ENCODE peak calls at places on chromosomes 2 and 18, in five cellular contexts. Q, A, D, I and T are unnamed samples.

GRCh38 chr18:56066524-56067215 is 478.7 kb upstream of the TCF4 start:
- DNase-seq in D (no peak), Q (no peak), I (no peak), A (no peak), T (no peak)

GRCh38 chr18:49645836-49646235 is 84.0 kb downstream of the LIPG start:
- DNase-seq in Q (peak), I (no peak), D (peak), A (no peak), T (no peak)

GRCh38 chr2:205865794-205866490 is 183.6 kb downstream of the NRP2 start:
- DNase-seq in D (no peak), A (no peak), I (no peak), Q (peak), T (no peak)

GRCh38 chr18:7084080-7084765 is 33.4 kb downstream of the LAMA1 start:
- DNase-seq in D (no peak), Q (no peak), A (no peak), I (no peak), T (no peak)

GRCh38 chr2:103464831-103465230 is 703.0 kb downstream of the TMEM182 start:
- DNase-seq in I (no peak), Q (no peak), A (no peak), D (no peak), T (no peak)

GRCh38 chr18:45619062-45619825 is 4.0 kb downstream of the SLC14A2 start:
- DNase-seq in D (no peak), Q (peak), I (no peak), A (no peak), T (no peak)

GRCh38 chr2:182506606-182507005 is 79.8 kb upstream of the PDE1A start:
- DNase-seq in Q (no peak), I (no peak), D (no peak), A (no peak), T (no peak)

GRCh38 chr2:1154710-1155594 is 204.3 kb downstream of the SNTG2 start:
- DNase-seq in A (no peak), Q (no peak), I (no peak), D (no peak), T (no peak)

GRCh38 chr18:12776821-12777471 is 74.1 kb downstream of the PSMG2 start:
- DNase-seq in I (no peak), A (no peak), D (peak), Q (no peak), T (no peak)

GRCh38 chr18:65547046-65547445 is 203.8 kb upstream of the CDH7 start:
- DNase-seq in Q (no peak), I (no peak), D (no peak), A (no peak), T (no peak)

GRCh38 chr18:54162431-54162830 is 62.0 kb downstream of the MBD2 start:
- DNase-seq in I (no peak), D (no peak), Q (no peak), A (no peak), T (no peak)

GRCh38 chr2:73373335-73373734 is 12.3 kb upstream of the ALMS1 start:
- DNase-seq in A (no peak), D (no peak), I (no peak), Q (no peak), T (no peak)

DNA sequence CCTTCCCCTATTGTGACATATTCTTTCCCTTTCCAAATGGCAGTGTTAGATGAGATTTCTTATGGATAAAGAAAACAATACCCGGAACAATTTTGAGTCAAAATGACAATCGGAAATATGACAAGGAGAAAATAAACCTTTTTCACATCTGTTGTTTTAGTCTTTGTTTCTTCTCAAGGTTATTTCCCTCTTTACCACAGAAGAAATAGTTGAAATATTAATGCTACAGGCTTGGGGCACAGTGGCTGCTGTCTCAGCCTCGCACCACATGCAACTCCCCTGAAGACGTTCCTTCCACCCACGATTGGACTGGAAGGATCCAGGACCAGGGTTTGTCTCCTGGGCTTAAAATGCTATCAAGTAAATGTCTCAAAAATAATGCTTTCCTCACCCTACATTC is 77.6 kb downstream of the FHOD3 start:
- DNase-seq in D (no peak), I (no peak), A (no peak), Q (no peak), T (no peak)
- H3K27ac ChIP-seq in D (no peak), I (no peak), A (no peak), Q (no peak), T (no peak)

DNA sequence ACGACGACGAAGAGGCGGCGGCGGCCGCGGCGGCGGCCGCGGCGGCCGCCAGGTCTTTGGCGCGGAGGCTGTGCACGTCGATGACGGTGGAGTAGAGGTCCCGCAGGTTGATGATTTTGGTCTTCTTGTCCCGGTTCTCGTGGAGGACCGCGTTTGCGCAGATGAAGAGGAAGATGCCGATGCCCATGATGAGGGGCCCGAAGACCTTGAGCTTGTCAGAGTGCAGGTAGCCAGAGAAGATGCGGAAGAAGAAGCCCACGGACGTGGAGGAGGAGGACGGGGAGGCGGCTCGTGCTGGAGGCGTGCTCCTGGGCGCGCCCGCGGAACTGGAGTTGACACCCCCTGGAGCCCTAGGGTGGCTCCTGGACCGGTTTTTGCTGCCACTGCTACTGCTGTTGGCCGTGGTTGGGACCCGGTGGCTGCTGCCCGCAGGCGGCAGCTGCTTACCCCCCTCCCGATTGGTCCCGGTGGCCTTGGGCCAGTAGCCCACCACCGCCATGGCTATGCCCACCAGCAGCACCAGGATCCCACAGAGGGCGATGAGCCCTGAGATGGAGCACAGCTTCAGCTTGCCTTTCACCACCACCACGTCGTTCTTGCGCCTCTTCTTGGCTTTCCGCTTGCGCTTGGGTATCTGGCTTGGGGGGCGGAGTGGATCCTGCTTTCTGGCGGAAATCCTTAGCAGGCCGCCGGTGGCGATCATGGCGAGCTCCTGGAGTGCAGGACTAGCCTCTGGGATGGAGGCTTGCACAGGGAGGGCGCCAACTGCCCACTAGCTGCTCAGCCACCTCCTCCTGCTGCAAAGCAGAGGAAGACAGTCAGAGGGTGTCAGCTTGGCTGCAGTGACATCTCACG is 3.7 kb downstream of the TMEM200C start:
- DNase-seq in I (no peak), A (no peak), Q (no peak), D (peak), T (no peak)
- H3K4me3 ChIP-seq in I (no peak), A (no peak), Q (no peak), D (no peak), T (no peak)

DNA sequence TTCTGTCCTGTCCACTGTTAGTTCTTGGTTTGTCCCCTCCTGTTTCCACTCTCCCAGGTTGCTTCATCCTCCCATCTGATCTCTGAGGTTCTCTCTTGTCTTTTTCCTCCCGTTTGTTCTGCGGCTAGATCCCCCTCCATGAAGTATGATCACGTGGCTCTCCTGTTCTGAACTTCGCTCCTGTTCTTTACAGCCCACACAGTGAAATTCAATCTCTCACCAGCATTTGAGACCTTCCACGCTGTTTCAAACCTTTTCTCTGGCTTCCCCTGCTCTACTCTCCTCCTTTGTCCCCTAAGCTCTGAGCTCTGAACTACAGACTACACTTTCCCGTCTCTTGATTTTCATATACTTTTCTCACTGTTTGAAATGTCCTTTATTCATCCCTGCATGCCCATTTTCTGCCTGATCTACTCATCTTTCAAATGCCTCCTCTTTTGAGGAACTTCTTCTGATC is 83.5 kb downstream of the OSBPL6 start:
- DNase-seq in I (no peak), Q (no peak), D (no peak), A (no peak), T (no peak)
- H3K27ac ChIP-seq in I (no peak), Q (no peak), D (peak), A (no peak), T (no peak)

GRCh38 chr18:75132931-75133525 is 75.9 kb downstream of the PTGR3 start:
- DNase-seq in I (no peak), D (peak), A (no peak), Q (no peak), T (no peak)

GRCh38 chr18:75130591-75131274 is 78.2 kb downstream of the PTGR3 start:
- DNase-seq in Q (no peak), D (peak), A (no peak), I (no peak), T (no peak)

GRCh38 chr18:75132471-75132870 is 76.5 kb downstream of the PTGR3 start:
- DNase-seq in Q (no peak), I (no peak), D (peak), A (no peak), T (no peak)

GRCh38 chr18:75132068-75132467 is 76.9 kb downstream of the PTGR3 start:
- DNase-seq in Q (no peak), I (no peak), A (no peak), D (no peak), T (no peak)

DNA sequence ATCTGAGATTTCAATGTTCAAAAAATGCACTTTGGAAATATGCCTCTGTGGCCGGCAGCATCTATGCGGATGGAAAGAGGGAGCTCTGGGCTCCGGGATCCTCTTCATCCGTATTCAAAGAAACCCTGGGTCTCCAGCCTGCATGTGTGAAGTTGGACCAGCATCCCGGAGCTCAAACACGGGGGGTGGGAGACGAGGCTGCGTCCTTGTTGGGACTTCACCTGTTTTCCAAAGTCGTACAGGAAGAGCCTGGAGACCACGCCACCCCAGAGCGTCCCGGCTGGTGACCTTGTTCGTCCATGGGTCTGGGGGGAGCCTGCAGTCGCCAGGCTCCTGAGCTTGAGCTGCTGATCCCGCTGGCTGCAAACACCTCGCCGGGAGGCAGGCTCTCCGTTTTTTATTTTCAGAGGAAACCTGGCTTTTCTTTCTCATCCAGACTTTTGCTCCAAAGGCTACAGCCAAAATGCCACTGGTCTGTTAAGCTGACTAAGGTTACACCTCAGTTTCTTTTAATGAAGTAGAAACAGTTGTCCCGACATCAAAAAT is 77.4 kb downstream of the PTGR3 start:
- DNase-seq in A (no peak), Q (no peak), I (no peak), D (peak), T (no peak)
- H3K4me3 ChIP-seq in A (no peak), Q (no peak), I (no peak), D (no peak), T (peak)

DNA sequence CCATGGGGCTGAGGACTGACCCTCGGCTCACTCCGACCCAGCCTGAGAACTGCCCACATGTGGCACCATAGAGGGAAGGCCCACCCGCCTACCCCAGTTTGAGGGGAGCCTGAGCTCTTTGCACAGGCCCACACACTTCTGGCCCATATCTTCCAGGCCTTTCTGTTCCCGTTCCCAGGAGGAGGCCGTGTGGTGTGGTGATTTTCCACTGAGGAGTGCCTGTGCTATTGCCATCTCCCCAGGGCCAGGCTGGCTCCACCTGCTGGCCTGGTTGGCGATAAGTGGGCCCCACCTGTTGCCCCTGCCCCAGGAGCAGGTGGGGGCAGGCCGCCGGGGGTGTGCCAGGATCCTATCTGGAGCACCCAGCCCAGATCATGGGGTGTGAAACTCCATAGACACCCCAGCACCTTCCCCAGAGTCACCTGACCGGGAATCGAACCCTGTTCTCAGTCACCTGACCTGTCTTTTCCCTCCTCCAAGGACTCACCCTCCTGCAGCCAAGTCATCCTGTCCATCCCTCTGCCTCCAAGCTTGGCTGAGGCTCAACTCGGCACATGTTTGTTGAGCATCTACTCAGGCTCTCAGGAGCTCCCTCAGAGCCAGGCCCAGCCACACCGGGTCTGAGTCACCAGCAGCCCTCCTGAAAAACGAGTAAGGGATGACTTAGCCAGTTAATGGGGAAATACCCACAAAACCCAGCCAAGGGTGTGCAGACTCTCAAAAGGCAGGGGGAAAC is 120.1 kb downstream of the CYP26B1 start:
- DNase-seq in I (no peak), D (peak), Q (no peak), A (no peak), T (no peak)
- H3K27ac ChIP-seq in I (no peak), D (no peak), Q (no peak), A (no peak), T (no peak)

GRCh38 chr2:239671916-239672849 is 271.4 kb upstream of the HDAC4 start:
- DNase-seq in Q (no peak), I (no peak), D (no peak), A (no peak), T (no peak)
- H3K4me3 ChIP-seq in Q (no peak), I (no peak), D (no peak), A (no peak), T (no peak)

GRCh38 chr2:17754773-17755425 is 961 bp downstream of the GEN1 start:
- DNase-seq in D (no peak), A (no peak), Q (no peak), I (no peak), T (no peak)
- H3K27ac ChIP-seq in D (peak), A (peak), Q (no peak), I (peak), T (no peak)